ENCODE peak calls at places on chromosomes 4 and X, in six cellular contexts. I is heart right ventricle, M is upper lobe of right lung, B is mucosa of descending colon, N is cardiac fibroblast, A is psoas muscle. H is an unnamed sample.

GRCh38 chr4:139550724-139551429 is 5.1 kb downstream of the SETD7 start:
- DNase-seq in I (no peak), M (no peak), B (no peak), N (peak; percentile 71), A (no peak), H (no peak)

GRCh38 chrX:84133023-84133422 is 55.0 kb downstream of the RPS6KA6 start:
- DNase-seq in I (no peak), M (no peak), B (no peak), N (no peak), A (no peak), H (no peak)

GRCh38 chr4:109434793-109435080 is 1.1 kb downstream of the SEC24B start:
- DNase-seq in I (no peak), M (no peak), B (no peak), N (peak; percentile 21), A (no peak), H (no peak)

GRCh38 chrX:44974462-44974861 is 101.5 kb downstream of the KDM6A start:
- DNase-seq in I (no peak), M (no peak), B (no peak), N (peak; percentile 14), A (no peak), H (no peak)

GRCh38 chr4:186472948-186473347 is 82.4 kb downstream of the MTNR1A start:
- DNase-seq in I (no peak), M (no peak), B (no peak), N (peak; percentile 70), A (no peak), H (no peak)

GRCh38 chr4:140151700-140152014 is 2.3 kb downstream of the MAML3 start:
- DNase-seq in I (peak; percentile 67), M (peak; percentile 86), B (peak; percentile 86), N (peak; percentile 89), A (peak; percentile 68), H (no peak)

GRCh38 chr4:113411496-113411938 is 350.0 kb downstream of the CAMK2D start:
- DNase-seq in I (no peak), M (no peak), B (no peak), N (peak; percentile 83), A (no peak), H (no peak)

GRCh38 chrX:110133735-110134370 is 130.9 kb downstream of the TMEM164 start:
- DNase-seq in I (no peak), M (no peak), B (no peak), N (no peak), A (no peak), H (no peak)

GRCh38 chrX:109889289-109890006 is 113.5 kb upstream of the TMEM164 start:
- DNase-seq in I (no peak), M (no peak), B (no peak), N (peak; percentile 49), A (no peak), H (peak; percentile 35)

GRCh38 chrX:109830704-109831206 is 97.7 kb upstream of the ACSL4 start:
- DNase-seq in I (no peak), M (no peak), B (no peak), N (peak; percentile 63), A (no peak), H (peak; percentile 2)

GRCh38 chr4:13921805-13922204 is 294.3 kb upstream of the BOD1L1 start:
- DNase-seq in I (no peak), M (no peak), B (no peak), N (peak; percentile 40), A (no peak), H (no peak)

GRCh38 chrX:153245288-153245731 is 66.2 kb downstream of the MAGEA1 start:
- DNase-seq in I (no peak), M (no peak), B (no peak), N (peak; percentile 0), A (no peak), H (no peak)

GRCh38 chr4:102338405-102338804 is 6.9 kb downstream of the SLC39A8 start:
- DNase-seq in I (no peak), M (no peak), B (no peak), N (no peak), A (no peak), H (no peak)

GRCh38 chr4:148207074-148207473 is 235.1 kb downstream of the NR3C2 start:
- DNase-seq in I (no peak), M (no peak), B (no peak), N (no peak), A (no peak), H (no peak)

GRCh38 chr4:15898902-15899301 is 39.6 kb downstream of the FGFBP1 start:
- DNase-seq in I (no peak), M (no peak), B (no peak), N (no peak), A (no peak), H (no peak)

GRCh38 chr4:164383187-164384181 is 370.4 kb upstream of the SMIM31 start:
- DNase-seq in I (peak; percentile 10), M (peak; percentile 60), B (peak; percentile 33), N (no peak), A (no peak), H (no peak)

DNA sequence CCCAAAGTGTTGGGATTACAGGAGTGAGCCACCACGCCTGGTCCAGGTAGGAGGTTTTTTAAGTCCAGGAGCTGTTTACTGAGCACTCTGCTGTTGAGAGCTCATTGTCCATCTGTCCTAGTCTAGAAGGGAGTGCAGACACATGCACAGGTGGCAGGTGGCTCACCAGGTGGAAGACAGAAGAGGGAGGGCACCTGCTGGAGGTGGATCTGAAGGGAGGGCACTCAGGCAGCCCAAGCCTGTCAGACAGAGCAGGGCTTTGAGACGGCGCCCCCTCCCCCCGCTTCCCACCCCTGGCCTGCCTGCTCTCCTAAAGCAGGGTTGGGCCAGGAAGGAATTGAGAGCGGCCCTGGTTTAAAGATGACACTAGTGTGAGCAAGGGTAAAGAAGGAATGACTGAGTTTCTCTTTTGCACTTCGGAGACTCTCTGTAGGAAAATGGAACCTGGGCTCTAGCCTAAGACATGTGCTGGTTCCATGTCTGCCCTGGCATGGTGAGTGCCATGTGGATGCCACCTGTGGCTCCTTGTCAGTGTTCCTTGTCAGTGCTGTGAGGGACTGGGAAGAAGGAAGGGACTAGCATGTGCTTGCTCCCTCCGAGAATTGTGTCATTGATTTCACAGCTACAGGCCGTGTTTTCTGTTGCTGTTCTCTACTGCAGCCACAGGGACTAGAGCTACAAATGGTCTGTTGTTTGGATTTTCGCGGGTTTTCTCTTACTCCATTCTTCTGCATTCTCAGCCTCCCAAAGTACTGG is 108.6 kb downstream of the TNIP2 start:
- DNase-seq in I (no peak), M (peak; percentile 51), B (no peak), N (no peak), A (no peak), H (no peak)
- TF ChIP-seq CTCF in I (no peak), M (no peak), B (no peak), N (no peak), A (no peak), H (no peak)

DNA sequence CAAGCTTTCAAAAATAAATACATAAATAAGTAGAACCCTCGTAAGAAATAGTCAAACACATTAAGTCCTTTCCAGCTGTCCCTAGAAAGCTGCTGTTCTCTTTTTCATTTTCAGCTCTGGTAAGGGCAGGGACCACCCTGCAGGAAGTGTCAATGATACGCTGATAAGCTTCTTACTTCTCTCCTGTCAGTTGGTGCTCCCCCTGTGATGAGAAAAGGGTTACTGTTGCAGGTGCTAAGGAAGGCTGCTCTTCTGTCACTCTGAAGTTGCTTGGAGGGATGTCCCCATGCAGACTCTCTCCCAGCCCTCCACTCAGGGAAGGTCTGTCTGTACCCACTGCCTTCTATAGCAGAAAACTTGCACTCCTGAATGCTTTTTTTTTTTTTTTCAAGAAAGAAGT is 1.4 kb downstream of the CXCL3 start:
- DNase-seq in I (no peak), M (no peak), B (no peak), N (no peak), A (no peak), H (no peak)
- H3K4me3 ChIP-seq in I (peak overlapping the region; percentile 66), M (peak overlapping the region; percentile 60), B (no peak overlapping the region), N (peak overlapping the region; percentile 70), A (peak overlapping the region; percentile 71), H (no peak overlapping the region)

GRCh38 chr4:4477796-4478195 is 64.1 kb downstream of the STX18 start:
- DNase-seq in I (no peak), M (no peak), B (no peak), N (no peak), A (no peak), H (no peak)
- TF ChIP-seq CTCF in I (no peak), M (no peak), B (no peak), N (no peak), A (no peak), H (no peak)

GRCh38 chr4:48777739-48778138 is 2.3 kb downstream of the FRYL start:
- DNase-seq in I (no peak), M (no peak), B (no peak), N (no peak), A (no peak), H (no peak)
- H3K4me3 ChIP-seq in I (peak overlapping the region; percentile 98), M (peak overlapping the region; percentile 98), B (no peak overlapping the region), N (peak overlapping the region; percentile 88), A (peak overlapping the region; percentile 98), H (peak overlapping the region; percentile 96)

GRCh38 chrX:28586891-28587635 is at the start of gene IL1RAPL1:
- DNase-seq in I (no peak), M (no peak), B (no peak), N (peak; percentile 81), A (no peak), H (peak; percentile 3)
- TF ChIP-seq CTCF in I (peak; percentile 34), M (peak; percentile 12), B (no peak), N (peak; percentile 16), A (no peak), H (no peak)

DNA sequence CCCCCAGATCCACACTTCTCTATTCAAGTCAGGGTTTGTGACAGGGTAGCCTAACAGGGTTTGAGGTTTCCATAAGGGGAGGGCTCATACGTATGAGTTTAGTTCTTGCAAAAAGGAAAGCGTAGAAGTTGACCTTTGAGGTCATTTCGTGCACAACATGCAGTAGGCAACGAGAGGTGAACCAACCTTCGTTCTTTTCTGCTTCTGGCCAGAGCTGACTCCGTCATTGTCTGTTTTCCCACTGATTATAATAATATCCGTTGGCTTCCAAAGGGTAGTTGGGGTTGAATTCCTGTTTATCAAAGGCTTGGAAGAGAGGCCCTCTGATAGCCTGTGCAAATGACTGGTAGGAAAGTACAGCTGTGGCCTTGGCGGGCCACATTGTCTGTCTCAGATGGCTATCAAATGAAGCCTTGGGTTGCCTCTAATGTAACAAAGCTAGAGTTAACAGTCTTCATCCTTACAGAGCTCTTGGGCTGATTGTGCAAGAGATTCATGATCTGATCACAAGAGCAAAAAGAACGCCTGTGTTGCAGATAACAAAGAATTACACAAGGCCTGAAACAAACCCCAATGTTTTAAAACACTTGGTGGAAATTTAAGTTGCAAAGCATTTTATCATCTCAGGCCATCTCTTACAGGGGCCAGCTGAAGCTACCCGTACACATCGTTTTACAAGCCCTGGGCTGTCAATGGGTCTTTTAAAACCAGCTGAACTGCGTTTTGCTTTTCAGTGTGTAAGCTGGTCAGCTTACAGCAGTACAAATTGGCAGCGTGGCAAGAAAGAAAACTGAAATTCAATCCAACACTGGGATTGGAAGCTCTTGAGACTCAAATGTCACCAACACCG is 46.1 kb upstream of the FAM9C start:
- DNase-seq in I (no peak), M (no peak), B (no peak), N (peak; percentile 50), A (no peak), H (peak; percentile 54)
- H3K4me3 ChIP-seq in I (peak overlapping the region; percentile 22), M (peak overlapping the region; percentile 8), B (no peak overlapping the region), N (no peak overlapping the region), A (no peak overlapping the region), H (peak overlapping the region; percentile 53)

GRCh38 chr4:78293841-78294301 is 236.7 kb downstream of the FRAS1 start:
- DNase-seq in I (no peak), M (no peak), B (no peak), N (peak; percentile 84), A (no peak), H (no peak)
- TF ChIP-seq CTCF in I (no peak), M (no peak), B (no peak), N (no peak), A (no peak), H (no peak)

H was measured in GM12865.